ENCODE peak calls at places on chromosomes 4 and X, in nine cellular contexts. One of them, this sample, is unnamed.

GRCh38 chrX:39733745-39734144 is 364.0 kb downstream of the BCOR start:
- DNase-seq in suprapubic skin: no peak
- DNase-seq in adipocyte: no peak
- DNase-seq in G401: no peak
- DNase-seq in posterior cingulate gyrus: no peak
- DNase-seq in AG08396: no peak
- DNase-seq in CD4-positive, alpha-beta memory T cell: no peak
- DNase-seq in T-cell: no peak
- DNase-seq in SW 1271: no peak
- DNase-seq in this sample: no peak

GRCh38 chrX:41043950-41044349 is 41.3 kb upstream of the USP9X start:
- DNase-seq in posterior cingulate gyrus: no peak
- DNase-seq in suprapubic skin: no peak
- DNase-seq in adipocyte: peak; percentile 59
- DNase-seq in T-cell: no peak
- DNase-seq in CD4-positive, alpha-beta memory T cell: no peak
- DNase-seq in AG08396: no peak
- DNase-seq in G401: no peak
- DNase-seq in SW 1271: no peak
- DNase-seq in this sample: no peak

GRCh38 chr4:128354205-128354821 is 66.7 kb upstream of the PGRMC2 start:
- DNase-seq in AG08396: peak; percentile 40
- DNase-seq in suprapubic skin: no peak
- DNase-seq in posterior cingulate gyrus: no peak
- DNase-seq in T-cell: no peak
- DNase-seq in adipocyte: peak; percentile 78
- DNase-seq in SW 1271: peak; percentile 75
- DNase-seq in G401: no peak
- DNase-seq in CD4-positive, alpha-beta memory T cell: no peak
- DNase-seq in this sample: no peak

GRCh38 chr4:1565598-1566295 is 118.4 kb downstream of the FAM53A start:
- DNase-seq in posterior cingulate gyrus: no peak
- DNase-seq in T-cell: peak; percentile 33
- DNase-seq in CD4-positive, alpha-beta memory T cell: peak; percentile 28
- DNase-seq in SW 1271: no peak
- DNase-seq in AG08396: no peak
- DNase-seq in adipocyte: no peak
- DNase-seq in G401: no peak
- DNase-seq in suprapubic skin: no peak
- DNase-seq in this sample: no peak

GRCh38 chr4:117893207-117893606 is 141.1 kb upstream of the NDST3 start:
- DNase-seq in SW 1271: no peak
- DNase-seq in adipocyte: no peak
- DNase-seq in suprapubic skin: no peak
- DNase-seq in T-cell: no peak
- DNase-seq in posterior cingulate gyrus: no peak
- DNase-seq in CD4-positive, alpha-beta memory T cell: no peak
- DNase-seq in AG08396: no peak
- DNase-seq in G401: no peak
- DNase-seq in this sample: no peak

GRCh38 chrX:71514367-71515038 is 18.4 kb upstream of the OGT start:
- DNase-seq in SW 1271: no peak
- DNase-seq in adipocyte: no peak
- DNase-seq in suprapubic skin: no peak
- DNase-seq in posterior cingulate gyrus: no peak
- DNase-seq in G401: no peak
- DNase-seq in T-cell: peak; percentile 44
- DNase-seq in AG08396: no peak
- DNase-seq in CD4-positive, alpha-beta memory T cell: peak; percentile 57
- DNase-seq in this sample: no peak

GRCh38 chr4:24863799-24864198 is 49.0 kb downstream of the CCDC149 start:
- DNase-seq in T-cell: no peak
- DNase-seq in CD4-positive, alpha-beta memory T cell: no peak
- DNase-seq in SW 1271: no peak
- DNase-seq in suprapubic skin: no peak
- DNase-seq in posterior cingulate gyrus: no peak
- DNase-seq in G401: no peak
- DNase-seq in AG08396: no peak
- DNase-seq in adipocyte: no peak
- DNase-seq in this sample: no peak

GRCh38 chr4:6467600-6467999 is 4.8 kb downstream of the PPP2R2C start:
- DNase-seq in CD4-positive, alpha-beta memory T cell: no peak
- DNase-seq in T-cell: no peak
- DNase-seq in AG08396: no peak
- DNase-seq in suprapubic skin: no peak
- DNase-seq in SW 1271: no peak
- DNase-seq in G401: no peak
- DNase-seq in adipocyte: no peak
- DNase-seq in posterior cingulate gyrus: no peak
- DNase-seq in this sample: no peak

GRCh38 chr4:82430193-82431025 is at the start of the genes ENOPH1 and HNRNPDL:
- DNase-seq in AG08396: peak; percentile 97
- DNase-seq in SW 1271: peak; percentile 72
- DNase-seq in G401: peak; percentile 96
- DNase-seq in posterior cingulate gyrus: peak; percentile 98
- DNase-seq in T-cell: peak; percentile 96
- DNase-seq in adipocyte: peak; percentile 99
- DNase-seq in suprapubic skin: peak; percentile 97
- DNase-seq in CD4-positive, alpha-beta memory T cell: peak; percentile 96
- DNase-seq in this sample: peak; percentile 79

GRCh38 chrX:1108451-1109445 is 103.7 kb downstream of the CRLF2 start:
- DNase-seq in posterior cingulate gyrus: no peak
- DNase-seq in suprapubic skin: peak; percentile 22
- DNase-seq in T-cell: no peak
- DNase-seq in adipocyte: no peak
- DNase-seq in CD4-positive, alpha-beta memory T cell: no peak
- DNase-seq in G401: no peak
- DNase-seq in AG08396: no peak
- DNase-seq in SW 1271: no peak
- DNase-seq in this sample: no peak

GRCh38 chr4:54741161-54741560 is 83.4 kb downstream of the KIT start:
- DNase-seq in CD4-positive, alpha-beta memory T cell: no peak
- DNase-seq in T-cell: no peak
- DNase-seq in AG08396: no peak
- DNase-seq in posterior cingulate gyrus: no peak
- DNase-seq in SW 1271: no peak
- DNase-seq in adipocyte: no peak
- DNase-seq in suprapubic skin: no peak
- DNase-seq in G401: no peak
- DNase-seq in this sample: no peak

GRCh38 chr4:74930166-74930565 is 2.8 kb upstream of the PARM1 start:
- DNase-seq in posterior cingulate gyrus: no peak
- DNase-seq in adipocyte: no peak
- DNase-seq in T-cell: no peak
- DNase-seq in AG08396: no peak
- DNase-seq in SW 1271: no peak
- DNase-seq in CD4-positive, alpha-beta memory T cell: no peak
- DNase-seq in G401: no peak
- DNase-seq in suprapubic skin: no peak
- DNase-seq in this sample: no peak

GRCh38 chr4:87853108-87853507 is 20.3 kb downstream of the MEPE start:
- DNase-seq in suprapubic skin: no peak
- DNase-seq in adipocyte: peak; percentile 81
- DNase-seq in T-cell: no peak
- DNase-seq in SW 1271: no peak
- DNase-seq in AG08396: peak; percentile 31
- DNase-seq in G401: peak; percentile 66
- DNase-seq in CD4-positive, alpha-beta memory T cell: no peak
- DNase-seq in posterior cingulate gyrus: no peak
- DNase-seq in this sample: no peak

GRCh38 chr4:172055046-172055445 is 241.8 kb downstream of the GALNTL6 start:
- DNase-seq in G401: no peak
- DNase-seq in AG08396: no peak
- DNase-seq in suprapubic skin: no peak
- DNase-seq in SW 1271: no peak
- DNase-seq in adipocyte: no peak
- DNase-seq in T-cell: no peak
- DNase-seq in posterior cingulate gyrus: no peak
- DNase-seq in CD4-positive, alpha-beta memory T cell: no peak
- DNase-seq in this sample: no peak

GRCh38 chr4:99645036-99645435 is 12.6 kb downstream of the C4orf54 start:
- DNase-seq in AG08396: no peak
- DNase-seq in SW 1271: no peak
- DNase-seq in CD4-positive, alpha-beta memory T cell: no peak
- DNase-seq in G401: no peak
- DNase-seq in posterior cingulate gyrus: no peak
- DNase-seq in T-cell: no peak
- DNase-seq in adipocyte: no peak
- DNase-seq in suprapubic skin: no peak
- DNase-seq in this sample: no peak

GRCh38 chr4:146245246-146245645 is 30.9 kb downstream of the REELD1 start:
- DNase-seq in suprapubic skin: no peak
- DNase-seq in posterior cingulate gyrus: no peak
- DNase-seq in T-cell: no peak
- DNase-seq in adipocyte: no peak
- DNase-seq in SW 1271: no peak
- DNase-seq in G401: no peak
- DNase-seq in CD4-positive, alpha-beta memory T cell: no peak
- DNase-seq in AG08396: no peak
- DNase-seq in this sample: no peak

GRCh38 chr4:7167706-7168105 is 24.6 kb upstream of the SORCS2 start:
- DNase-seq in AG08396: no peak
- DNase-seq in suprapubic skin: peak; percentile 44
- DNase-seq in CD4-positive, alpha-beta memory T cell: no peak
- DNase-seq in G401: no peak
- DNase-seq in posterior cingulate gyrus: no peak
- DNase-seq in SW 1271: no peak
- DNase-seq in adipocyte: no peak
- DNase-seq in T-cell: no peak
- DNase-seq in this sample: no peak

GRCh38 chrX:16828126-16828908 is 41.8 kb downstream of the RBBP7 start:
- DNase-seq in G401: no peak
- DNase-seq in CD4-positive, alpha-beta memory T cell: no peak
- DNase-seq in T-cell: no peak
- DNase-seq in SW 1271: no peak
- DNase-seq in posterior cingulate gyrus: no peak
- DNase-seq in suprapubic skin: no peak
- DNase-seq in AG08396: no peak
- DNase-seq in adipocyte: peak; percentile 67
- DNase-seq in this sample: no peak

GRCh38 chrX:137031517-137032377 is 2.0 kb downstream of the GPR101 start:
- DNase-seq in T-cell: peak; percentile 23
- DNase-seq in G401: peak; percentile 60
- DNase-seq in posterior cingulate gyrus: no peak
- DNase-seq in adipocyte: peak; percentile 57
- DNase-seq in SW 1271: no peak
- DNase-seq in AG08396: peak; percentile 69
- DNase-seq in suprapubic skin: no peak
- DNase-seq in CD4-positive, alpha-beta memory T cell: peak; percentile 45
- DNase-seq in this sample: peak; percentile 9

GRCh38 chr4:80265571-80266266 is 745 bp upstream of the FGF5 start:
- DNase-seq in SW 1271: no peak
- DNase-seq in CD4-positive, alpha-beta memory T cell: no peak
- DNase-seq in T-cell: no peak
- DNase-seq in G401: peak; percentile 74
- DNase-seq in posterior cingulate gyrus: no peak
- DNase-seq in suprapubic skin: peak; percentile 58
- DNase-seq in adipocyte: peak; percentile 83
- DNase-seq in AG08396: peak; percentile 52
- DNase-seq in this sample: no peak

GRCh38 chr4:56128231-56128630 is 179.5 kb downstream of the CEP135 start:
- DNase-seq in AG08396: no peak
- DNase-seq in T-cell: no peak
- DNase-seq in SW 1271: no peak
- DNase-seq in posterior cingulate gyrus: no peak
- DNase-seq in suprapubic skin: no peak
- DNase-seq in CD4-positive, alpha-beta memory T cell: no peak
- DNase-seq in G401: no peak
- DNase-seq in adipocyte: peak; percentile 84
- DNase-seq in this sample: no peak

GRCh38 chr4:46444318-46444717 is 54.4 kb upstream of the GABRA2 start:
- DNase-seq in AG08396: no peak
- DNase-seq in CD4-positive, alpha-beta memory T cell: no peak
- DNase-seq in T-cell: no peak
- DNase-seq in G401: no peak
- DNase-seq in posterior cingulate gyrus: no peak
- DNase-seq in suprapubic skin: no peak
- DNase-seq in SW 1271: no peak
- DNase-seq in adipocyte: no peak
- DNase-seq in this sample: no peak

GRCh38 chr4:81923140-81923539 is 450.7 kb downstream of the HNRNPD start:
- DNase-seq in AG08396: no peak
- DNase-seq in adipocyte: no peak
- DNase-seq in posterior cingulate gyrus: no peak
- DNase-seq in T-cell: no peak
- DNase-seq in CD4-positive, alpha-beta memory T cell: no peak
- DNase-seq in G401: no peak
- DNase-seq in suprapubic skin: no peak
- DNase-seq in SW 1271: no peak
- DNase-seq in this sample: no peak

GRCh38 chrX:39487166-39488006 is 610.4 kb downstream of the BCOR start:
- DNase-seq in posterior cingulate gyrus: no peak
- DNase-seq in SW 1271: no peak
- DNase-seq in G401: no peak
- DNase-seq in T-cell: no peak
- DNase-seq in AG08396: no peak
- DNase-seq in CD4-positive, alpha-beta memory T cell: no peak
- DNase-seq in adipocyte: no peak
- DNase-seq in suprapubic skin: no peak
- DNase-seq in this sample: no peak

GRCh38 chrX:52574416-52575275 is 57.8 kb upstream of the XAGE1B start:
- DNase-seq in CD4-positive, alpha-beta memory T cell: peak; percentile 43
- DNase-seq in AG08396: peak; percentile 38
- DNase-seq in suprapubic skin: no peak
- DNase-seq in adipocyte: peak; percentile 72
- DNase-seq in posterior cingulate gyrus: no peak
- DNase-seq in T-cell: peak; percentile 1
- DNase-seq in SW 1271: peak; percentile 3
- DNase-seq in G401: peak; percentile 51
- DNase-seq in this sample: peak; percentile 2

GRCh38 chrX:292900-293897 is 12.0 kb downstream of the PLCXD1 start:
- DNase-seq in G401: no peak
- DNase-seq in suprapubic skin: peak; percentile 58
- DNase-seq in posterior cingulate gyrus: peak; percentile 6
- DNase-seq in SW 1271: no peak
- DNase-seq in T-cell: no peak
- DNase-seq in CD4-positive, alpha-beta memory T cell: no peak
- DNase-seq in AG08396: no peak
- DNase-seq in adipocyte: no peak
- DNase-seq in this sample: no peak

GRCh38 chr4:48133668-48134444 is at the start of gene TXK:
- DNase-seq in G401: no peak
- DNase-seq in SW 1271: no peak
- DNase-seq in T-cell: peak; percentile 24
- DNase-seq in suprapubic skin: no peak
- DNase-seq in posterior cingulate gyrus: no peak
- DNase-seq in AG08396: no peak
- DNase-seq in CD4-positive, alpha-beta memory T cell: peak; percentile 39
- DNase-seq in adipocyte: peak; percentile 57
- DNase-seq in this sample: no peak

GRCh38 chr4:37531156-37531555 is 155.0 kb downstream of the RELL1 start:
- DNase-seq in adipocyte: no peak
- DNase-seq in suprapubic skin: no peak
- DNase-seq in AG08396: no peak
- DNase-seq in CD4-positive, alpha-beta memory T cell: no peak
- DNase-seq in T-cell: no peak
- DNase-seq in posterior cingulate gyrus: no peak
- DNase-seq in G401: no peak
- DNase-seq in SW 1271: no peak
- DNase-seq in this sample: no peak

This sample was measured in GM18507.